ENCODE peak calls at places on chromosome 15, in ten cellular contexts. P is cardiac septum, N is G401, M is body of pancreas, J is midbrain, F is psoas muscle, Q is NCI-H1092 treated with DMSO at 0.1 percent for 48 hours, R is OCI-LY7, G is right cardiac atrium, Z is RPMI7951. A is an unnamed sample.

GRCh38 chr15:69288531-69289311 is 10.0 kb upstream of the PAQR5 start:
- DNase-seq in P (no peak), N (no peak), M (no peak), J (no peak), F (no peak), Q (no peak), R (no peak), G (no peak), Z (no peak), A (no peak)

GRCh38 chr15:35496585-35496984 is 49.4 kb downstream of the DPH6 start:
- DNase-seq in P (no peak), N (no peak), M (no peak), J (no peak), F (no peak), Q (no peak), R (no peak), G (no peak), Z (no peak), A (no peak)

GRCh38 chr15:28873585-28874139 is 12.1 kb upstream of the APBA2 start:
- DNase-seq in P (no peak), N (peak), M (peak), J (no peak), F (no peak), Q (peak), R (no peak), G (no peak), Z (no peak), A (no peak)

GRCh38 chr15:39491115-39491916 is 89.6 kb upstream of the THBS1 start:
- DNase-seq in P (no peak), N (no peak), M (no peak), J (no peak), F (no peak), Q (no peak), R (no peak), G (no peak), Z (no peak), A (no peak)

GRCh38 chr15:50116477-50116876 is 2.6 kb downstream of the ATP8B4 start:
- DNase-seq in P (no peak), N (no peak), M (no peak), J (no peak), F (no peak), Q (peak), R (peak), G (no peak), Z (peak), A (peak)

GRCh38 chr15:59896652-59897051 is 107.5 kb upstream of the FOXB1 start:
- DNase-seq in P (no peak), N (no peak), M (no peak), J (no peak), F (no peak), Q (no peak), R (no peak), G (no peak), Z (no peak), A (no peak)

GRCh38 chr15:73982251-73982962 is 9.7 kb downstream of the STOML1 start:
- DNase-seq in P (peak), N (peak), M (peak), J (peak), F (peak), Q (no peak), R (no peak), G (peak), Z (peak), A (peak)

GRCh38 chr15:65583701-65584100 is 27.2 kb downstream of the INTS14 start:
- DNase-seq in P (no peak), N (no peak), M (no peak), J (no peak), F (no peak), Q (no peak), R (peak), G (no peak), Z (peak), A (no peak)

GRCh38 chr15:90419202-90419601 is 31.2 kb downstream of the IQGAP1 start:
- DNase-seq in P (no peak), N (no peak), M (no peak), J (no peak), F (no peak), Q (no peak), R (no peak), G (no peak), Z (no peak), A (no peak)

GRCh38 chr15:65032823-65033537 is 3.5 kb upstream of the MTFMT start:
- DNase-seq in P (no peak), N (peak), M (peak), J (peak), F (peak), Q (peak), R (peak), G (peak), Z (peak), A (peak)

GRCh38 chr15:74653426-74654082 is 37.9 kb downstream of the CLK3 start:
- DNase-seq in P (no peak), N (no peak), M (no peak), J (no peak), F (no peak), Q (no peak), R (peak), G (peak), Z (peak), A (peak)

GRCh38 chr15:98954411-98954810 is 53.2 kb downstream of the PGPEP1L start:
- DNase-seq in P (no peak), N (peak), M (peak), J (peak), F (peak), Q (peak), R (no peak), G (peak), Z (peak), A (no peak)

GRCh38 chr15:60381148-60381788 is 16.5 kb downstream of the ANXA2 start:
- DNase-seq in P (no peak), N (no peak), M (no peak), J (no peak), F (no peak), Q (no peak), R (no peak), G (no peak), Z (peak), A (no peak)